ENCODE peak calls at places on chromosomes 4 and X, in seven cellular contexts. One of them, this sample, is unnamed.

GRCh38 chr4:130760246-130760645 is 1664.3 kb downstream of the C4orf33 start:
- DNase-seq in SK-N-SH: no peak
- DNase-seq in IMR-90: no peak
- DNase-seq in A549: no peak
- DNase-seq in HepG2: no peak
- DNase-seq in K562: no peak
- DNase-seq in GM12878: no peak
- DNase-seq in this sample: no peak

GRCh38 chrX:53445977-53446376 is 11.8 kb upstream of the HSD17B10 start:
- DNase-seq in SK-N-SH: peak
- DNase-seq in IMR-90: peak
- DNase-seq in A549: peak
- DNase-seq in HepG2: peak
- DNase-seq in K562: peak
- DNase-seq in GM12878: no peak
- DNase-seq in this sample: no peak

GRCh38 chr4:76459291-76459723 is 24.3 kb downstream of the SHROOM3 start:
- DNase-seq in SK-N-SH: no peak
- DNase-seq in IMR-90: peak
- DNase-seq in A549: peak
- DNase-seq in HepG2: no peak
- DNase-seq in K562: peak
- DNase-seq in GM12878: no peak
- DNase-seq in this sample: peak

GRCh38 chr4:168942985-168943384 is 67.1 kb downstream of the CBR4 start:
- DNase-seq in SK-N-SH: no peak
- DNase-seq in IMR-90: no peak
- DNase-seq in A549: no peak
- DNase-seq in HepG2: no peak
- DNase-seq in K562: peak
- DNase-seq in GM12878: no peak
- DNase-seq in this sample: no peak

GRCh38 chr4:3075652-3075981 is 1.1 kb downstream of the HTT start:
- DNase-seq in SK-N-SH: no peak
- DNase-seq in IMR-90: no peak
- DNase-seq in A549: no peak
- DNase-seq in HepG2: no peak
- DNase-seq in K562: no peak
- DNase-seq in GM12878: no peak
- DNase-seq in this sample: no peak

GRCh38 chrX:129462707-129463106 is 60.6 kb downstream of the SMARCA1 start:
- DNase-seq in SK-N-SH: no peak
- DNase-seq in IMR-90: no peak
- DNase-seq in A549: no peak
- DNase-seq in HepG2: no peak
- DNase-seq in K562: no peak
- DNase-seq in GM12878: no peak
- DNase-seq in this sample: no peak

GRCh38 chr4:79653871-79654270 is 245.8 kb upstream of the GK2 start:
- DNase-seq in SK-N-SH: no peak
- DNase-seq in IMR-90: no peak
- DNase-seq in A549: no peak
- DNase-seq in HepG2: no peak
- DNase-seq in K562: no peak
- DNase-seq in GM12878: no peak
- DNase-seq in this sample: no peak

GRCh38 chr4:39390603-39391002 is 16.1 kb upstream of the KLB start:
- DNase-seq in SK-N-SH: no peak
- DNase-seq in IMR-90: no peak
- DNase-seq in A549: no peak
- DNase-seq in HepG2: no peak
- DNase-seq in K562: no peak
- DNase-seq in GM12878: no peak
- DNase-seq in this sample: no peak

GRCh38 chrX:150692837-150693781 is at the start of gene MTMR1:
- DNase-seq in SK-N-SH: peak
- DNase-seq in IMR-90: no peak
- DNase-seq in A549: no peak
- DNase-seq in HepG2: no peak
- DNase-seq in K562: peak
- DNase-seq in GM12878: no peak
- DNase-seq in this sample: no peak

GRCh38 chr4:187383181-187383580 is 612.4 kb upstream of the ZFP42 start:
- DNase-seq in SK-N-SH: no peak
- DNase-seq in IMR-90: no peak
- DNase-seq in A549: no peak
- DNase-seq in HepG2: no peak
- DNase-seq in K562: no peak
- DNase-seq in GM12878: no peak
- DNase-seq in this sample: no peak

GRCh38 chr4:26900765-26901164 is 40.1 kb downstream of the STIM2 start:
- DNase-seq in SK-N-SH: no peak
- DNase-seq in IMR-90: no peak
- DNase-seq in A549: no peak
- DNase-seq in HepG2: no peak
- DNase-seq in K562: no peak
- DNase-seq in GM12878: no peak
- DNase-seq in this sample: no peak

GRCh38 chrX:40031861-40032422 is 65.8 kb downstream of the BCOR start:
- DNase-seq in SK-N-SH: no peak
- DNase-seq in IMR-90: no peak
- DNase-seq in A549: no peak
- DNase-seq in HepG2: no peak
- DNase-seq in K562: no peak
- DNase-seq in GM12878: no peak
- DNase-seq in this sample: no peak

GRCh38 chr4:158068063-158068462 is 104.8 kb downstream of the GASK1B start:
- DNase-seq in SK-N-SH: no peak
- DNase-seq in IMR-90: peak
- DNase-seq in A549: no peak
- DNase-seq in HepG2: no peak
- DNase-seq in K562: no peak
- DNase-seq in GM12878: no peak
- DNase-seq in this sample: no peak

GRCh38 chr4:6772223-6772928 is 10.2 kb upstream of the KIAA0232 start:
- DNase-seq in SK-N-SH: no peak
- DNase-seq in IMR-90: no peak
- DNase-seq in A549: no peak
- DNase-seq in HepG2: no peak
- DNase-seq in K562: no peak
- DNase-seq in GM12878: no peak
- DNase-seq in this sample: no peak

GRCh38 chr4:35725131-35725530 is 519.2 kb downstream of the ARAP2 start:
- DNase-seq in SK-N-SH: peak
- DNase-seq in IMR-90: no peak
- DNase-seq in A549: no peak
- DNase-seq in HepG2: peak
- DNase-seq in K562: no peak
- DNase-seq in GM12878: no peak
- DNase-seq in this sample: no peak

GRCh38 chr4:139942284-139942683 is 211.7 kb downstream of the MAML3 start:
- DNase-seq in SK-N-SH: peak
- DNase-seq in IMR-90: no peak
- DNase-seq in A549: no peak
- DNase-seq in HepG2: no peak
- DNase-seq in K562: no peak
- DNase-seq in GM12878: no peak
- DNase-seq in this sample: no peak

GRCh38 chr4:10783351-10783750 is 98.8 kb upstream of the CLNK start:
- DNase-seq in SK-N-SH: no peak
- DNase-seq in IMR-90: peak
- DNase-seq in A549: no peak
- DNase-seq in HepG2: no peak
- DNase-seq in K562: no peak
- DNase-seq in GM12878: no peak
- DNase-seq in this sample: no peak

GRCh38 chr4:183097251-183098079 is 1.6 kb upstream of the WWC2 start:
- DNase-seq in SK-N-SH: no peak
- DNase-seq in IMR-90: no peak
- DNase-seq in A549: no peak
- DNase-seq in HepG2: no peak
- DNase-seq in K562: no peak
- DNase-seq in GM12878: no peak
- DNase-seq in this sample: no peak

DNA sequence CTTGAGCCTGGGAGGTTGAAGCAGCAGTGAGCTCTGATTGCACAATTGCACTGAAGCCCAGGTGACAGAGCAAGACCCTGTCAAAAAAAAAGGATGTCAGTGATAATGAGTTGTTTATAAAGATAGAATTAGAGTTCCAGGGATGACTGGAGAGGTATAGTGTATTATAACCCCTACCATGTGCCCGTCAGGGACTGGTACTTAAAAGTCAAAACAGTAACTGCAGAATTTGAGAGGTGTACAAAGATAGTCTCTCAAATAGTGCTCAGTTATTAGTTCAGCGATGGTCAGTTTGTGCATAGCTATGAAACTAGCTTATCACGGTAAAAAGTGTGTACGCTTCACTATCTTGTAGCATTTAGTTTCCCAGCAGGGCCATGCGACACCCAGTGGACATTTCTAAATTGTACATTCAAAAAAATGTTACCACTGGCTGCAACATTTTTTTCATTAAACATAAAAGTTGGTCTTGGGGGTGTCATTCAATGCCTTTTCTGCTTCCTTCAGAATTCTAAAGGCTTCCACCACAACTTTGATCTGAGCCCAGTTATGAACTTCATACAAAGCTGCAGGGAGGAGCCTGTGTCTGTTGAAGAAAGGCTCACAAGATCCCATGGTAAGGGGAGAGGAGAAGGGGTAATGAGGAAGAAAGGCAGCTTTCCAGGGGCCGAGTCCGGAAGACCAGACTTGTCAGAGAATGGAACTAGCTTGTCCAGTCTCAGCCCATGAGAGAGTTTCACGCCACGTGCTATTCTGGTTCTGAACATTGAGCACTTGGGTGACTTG is 9.2 kb upstream of the GYG2 start:
- DNase-seq in SK-N-SH: peak
- DNase-seq in IMR-90: peak
- DNase-seq in A549: peak
- DNase-seq in HepG2: peak
- DNase-seq in K562: peak
- DNase-seq in GM12878: no peak
- DNase-seq in this sample: no peak
- TF ChIP-seq RFX5 in SK-N-SH: no peak
- TF ChIP-seq RFX5 in IMR-90: no peak
- TF ChIP-seq RFX5 in A549: no peak
- TF ChIP-seq RFX5 in HepG2: no peak
- TF ChIP-seq RFX5 in K562: no peak
- TF ChIP-seq RFX5 in GM12878: no peak
- TF ChIP-seq RFX5 in this sample: no peak

GRCh38 chrX:107700317-107700774 is 72.0 kb downstream of the PRPS1 start:
- DNase-seq in SK-N-SH: no peak
- DNase-seq in IMR-90: no peak
- DNase-seq in A549: no peak
- DNase-seq in HepG2: no peak
- DNase-seq in K562: no peak
- DNase-seq in GM12878: no peak
- DNase-seq in this sample: no peak
- TF ChIP-seq RFX5 in SK-N-SH: no peak
- TF ChIP-seq RFX5 in IMR-90: no peak
- TF ChIP-seq RFX5 in A549: no peak
- TF ChIP-seq RFX5 in HepG2: no peak
- TF ChIP-seq RFX5 in K562: no peak
- TF ChIP-seq RFX5 in GM12878: no peak
- TF ChIP-seq RFX5 in this sample: no peak

GRCh38 chr4:99290848-99291786 is at the start of gene ADH1A:
- DNase-seq in SK-N-SH: no peak
- DNase-seq in IMR-90: no peak
- DNase-seq in A549: no peak
- DNase-seq in HepG2: no peak
- DNase-seq in K562: no peak
- DNase-seq in GM12878: no peak
- DNase-seq in this sample: no peak

DNA sequence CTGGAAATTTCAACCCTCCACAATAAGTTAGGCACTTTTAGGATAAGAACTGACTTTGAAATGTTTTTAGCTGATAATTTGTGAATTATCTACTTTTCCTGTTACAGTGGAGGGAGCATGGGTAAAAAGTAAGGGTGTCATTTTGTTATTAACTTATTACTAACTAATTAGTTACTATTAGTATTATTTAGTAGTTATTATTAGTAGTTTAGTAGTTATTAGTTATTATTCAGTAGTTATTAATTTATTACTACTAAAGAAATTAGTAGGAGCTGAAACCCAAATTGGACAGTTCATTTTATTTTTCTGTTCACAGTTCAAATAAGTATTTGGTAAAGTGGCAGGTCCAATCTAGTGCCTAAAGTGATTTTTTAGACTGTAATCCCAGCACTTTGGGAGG is 5.4 kb downstream of the ADH1A start:
- DNase-seq in SK-N-SH: no peak
- DNase-seq in IMR-90: no peak
- DNase-seq in A549: no peak
- DNase-seq in HepG2: no peak
- DNase-seq in K562: no peak
- DNase-seq in GM12878: no peak
- DNase-seq in this sample: no peak
- TF ChIP-seq RFX5 in SK-N-SH: no peak
- TF ChIP-seq RFX5 in IMR-90: no peak
- TF ChIP-seq RFX5 in A549: no peak
- TF ChIP-seq RFX5 in HepG2: no peak
- TF ChIP-seq RFX5 in K562: no peak
- TF ChIP-seq RFX5 in GM12878: no peak
- TF ChIP-seq RFX5 in this sample: no peak

GRCh38 chr4:148055844-148056243 is 324.0 kb downstream of the ARHGAP10 start:
- DNase-seq in SK-N-SH: no peak
- DNase-seq in IMR-90: no peak
- DNase-seq in A549: no peak
- DNase-seq in HepG2: no peak
- DNase-seq in K562: no peak
- DNase-seq in GM12878: no peak
- DNase-seq in this sample: no peak

GRCh38 chr4:148054275-148054674 is 322.4 kb downstream of the ARHGAP10 start:
- DNase-seq in SK-N-SH: no peak
- DNase-seq in IMR-90: no peak
- DNase-seq in A549: peak
- DNase-seq in HepG2: no peak
- DNase-seq in K562: no peak
- DNase-seq in GM12878: no peak
- DNase-seq in this sample: no peak

GRCh38 chr4:148057425-148058020 is 325.6 kb downstream of the ARHGAP10 start:
- DNase-seq in SK-N-SH: no peak
- DNase-seq in IMR-90: no peak
- DNase-seq in A549: no peak
- DNase-seq in HepG2: no peak
- DNase-seq in K562: no peak
- DNase-seq in GM12878: peak
- DNase-seq in this sample: no peak

GRCh38 chr4:148058160-148058859 is 326.4 kb downstream of the ARHGAP10 start:
- DNase-seq in SK-N-SH: no peak
- DNase-seq in IMR-90: no peak
- DNase-seq in A549: no peak
- DNase-seq in HepG2: no peak
- DNase-seq in K562: no peak
- DNase-seq in GM12878: no peak
- DNase-seq in this sample: no peak

GRCh38 chr4:148056879-148057278 is 325.0 kb downstream of the ARHGAP10 start:
- DNase-seq in SK-N-SH: no peak
- DNase-seq in IMR-90: peak
- DNase-seq in A549: peak
- DNase-seq in HepG2: no peak
- DNase-seq in K562: peak
- DNase-seq in GM12878: peak
- DNase-seq in this sample: no peak
- TF ChIP-seq RFX5 in SK-N-SH: no peak
- TF ChIP-seq RFX5 in IMR-90: no peak
- TF ChIP-seq RFX5 in A549: no peak
- TF ChIP-seq RFX5 in HepG2: no peak
- TF ChIP-seq RFX5 in K562: no peak
- TF ChIP-seq RFX5 in GM12878: no peak
- TF ChIP-seq RFX5 in this sample: no peak